ENCODE peak calls at places on chromosomes 13 and 19, in ten cellular contexts. F, I, X, A, K, Q, W, H, Y and M are unnamed samples.

GRCh38 chr19:33434886-33435705 is 61.6 kb downstream of the CEBPG start:
- DNase-seq in Y (no peak), H (no peak), W (no peak), F (no peak), Q (no peak), K (peak), X (no peak), I (no peak), A (peak), M (no peak)

GRCh38 chr19:55437410-55437809 is 5.7 kb downstream of the SHISA7 start:
- DNase-seq in Y (no peak), W (no peak), Q (no peak), X (no peak), F (peak), K (peak), H (peak), A (peak), I (peak), M (no peak)

GRCh38 chr13:31121327-31122140 is 40.2 kb downstream of the HSPH1 start:
- DNase-seq in K (peak), Y (no peak), X (no peak), F (no peak), Q (no peak), H (no peak), W (no peak), A (no peak), I (no peak), M (no peak)

GRCh38 chr19:38229585-38230073 is 5.6 kb upstream of the DPF1 start:
- DNase-seq in A (peak), X (peak), K (peak), Y (peak), Q (peak), I (peak), F (peak), W (peak), H (peak), M (peak)

GRCh38 chr19:20153281-20153680 is 13.7 kb upstream of the ZNF486 start:
- DNase-seq in K (no peak), Q (no peak), X (no peak), F (no peak), I (no peak), W (no peak), H (no peak), Y (no peak), A (peak), M (no peak)

GRCh38 chr13:102948006-102948405 is 102.2 kb downstream of the ERCC5 start:
- DNase-seq in X (no peak), K (peak), F (no peak), Q (no peak), W (peak), A (peak), I (no peak), Y (peak), H (no peak), M (no peak)

GRCh38 chr13:32330438-32330837 is 15.1 kb downstream of the BRCA2 start:
- DNase-seq in H (no peak), W (no peak), X (no peak), I (no peak), Q (no peak), A (peak), F (no peak), K (peak), Y (no peak), M (no peak)

GRCh38 chr19:2591537-2592291 is 110.8 kb downstream of the GNG7 start:
- DNase-seq in Y (no peak), I (no peak), F (no peak), X (no peak), W (no peak), H (peak), Q (no peak), K (no peak), A (no peak), M (no peak)

GRCh38 chr19:56097306-56097705 is 23.8 kb downstream of the ZNF787 start:
- DNase-seq in F (peak), I (no peak), W (no peak), Q (no peak), A (no peak), Y (no peak), X (no peak), K (no peak), H (no peak), M (no peak)